ENCODE peak calls at places on chromosomes 1 and 21, in nine cellular contexts. A, Z, K, I, Q, M, V, D and S are unnamed samples. For H3K36me3, the result is how much of the 10 kb centered on the place peaks cover.

GRCh38 chr1:998905-999796 is 746 bp downstream of the HES4 start:
- DNase-seq in A (no peak), Z (no peak), K (no peak), I (peak), Q (no peak), M (no peak), V (no peak), D (peak), S (no peak)

GRCh38 chr1:34781071-34781843 is at the start of gene GJB3:
- DNase-seq in A (no peak), Z (no peak), K (no peak), I (peak), Q (no peak), M (no peak), V (no peak), D (peak), S (no peak)

GRCh38 chr1:64956241-64956640 is 10.1 kb downstream of the JAK1 start:
- DNase-seq in A (peak), Z (no peak), K (no peak), I (no peak), Q (no peak), M (no peak), V (no peak), D (no peak), S (no peak)

GRCh38 chr1:35768350-35769187 is 1.2 kb downstream of the CLSPN start:
- DNase-seq in A (no peak), Z (no peak), K (peak), I (no peak), Q (no peak), M (no peak), V (no peak), D (no peak), S (no peak)

GRCh38 chr1:200699871-200700270 is 30.2 kb upstream of the DDX59 start:
- DNase-seq in A (no peak), Z (no peak), K (no peak), I (no peak), Q (no peak), M (no peak), V (no peak), D (no peak), S (no peak)

GRCh38 chr1:221739018-221739676 is 2.7 kb downstream of the DUSP10 start:
- DNase-seq in A (no peak), Z (no peak), K (no peak), I (no peak), Q (no peak), M (no peak), V (no peak), D (peak), S (no peak)

GRCh38 chr1:81126989-81127571 is 673.7 kb upstream of the ADGRL2 start:
- DNase-seq in A (peak), Z (no peak), K (no peak), I (no peak), Q (no peak), M (no peak), V (no peak), D (no peak), S (no peak)

GRCh38 chr1:205542367-205542766 is 37.9 kb downstream of the CDK18 start:
- DNase-seq in A (no peak), Z (no peak), K (no peak), I (peak), Q (no peak), M (no peak), V (no peak), D (peak), S (no peak)

GRCh38 chr1:212488436-212489283 is 55.9 kb downstream of the NENF start:
- DNase-seq in A (peak), Z (no peak), K (peak), I (peak), Q (no peak), M (no peak), V (no peak), D (peak), S (no peak)

GRCh38 chr1:206739411-206740076 is 31.0 kb upstream of the IL19 start:
- DNase-seq in A (no peak), Z (no peak), K (no peak), I (no peak), Q (no peak), M (peak), V (no peak), D (no peak), S (peak)

GRCh38 chr1:180505732-180506335 is 3.5 kb upstream of the ACBD6 start:
- DNase-seq in A (no peak), Z (no peak), K (no peak), I (no peak), Q (no peak), M (no peak), V (no peak), D (no peak), S (no peak)

GRCh38 chr21:46557469-46557868 is 47.4 kb downstream of the S100B start:
- DNase-seq in A (no peak), Z (no peak), K (no peak), I (no peak), Q (no peak), M (no peak), V (no peak), D (no peak), S (no peak)

GRCh38 chr1:31239653-31240241 is at the start of gene NKAIN1:
- DNase-seq in A (peak), Z (no peak), K (no peak), I (no peak), Q (no peak), M (no peak), V (no peak), D (peak), S (no peak)

GRCh38 chr1:157274698-157275534 is 136.7 kb upstream of the ETV3 start:
- DNase-seq in A (peak), Z (no peak), K (no peak), I (no peak), Q (no peak), M (no peak), V (no peak), D (no peak), S (no peak)

GRCh38 chr1:28087614-28088167 is 719 bp downstream of the EYA3 start:
- DNase-seq in A (peak), Z (no peak), K (no peak), I (peak), Q (peak), M (peak), V (no peak), D (no peak), S (peak)

GRCh38 chr1:156714830-156715229 is 9.4 kb upstream of the CRABP2 start:
- DNase-seq in A (no peak), Z (no peak), K (no peak), I (no peak), Q (no peak), M (no peak), V (no peak), D (no peak), S (no peak)

GRCh38 chr1:40153073-40153770 is 8.0 kb upstream of the RLF start:
- DNase-seq in A (peak), Z (no peak), K (peak), I (peak), Q (peak), M (peak), V (no peak), D (no peak), S (no peak)

GRCh38 chr1:36464605-36465393 is 615 bp upstream of the MRPS15 start:
- DNase-seq in A (peak), Z (no peak), K (peak), I (no peak), Q (no peak), M (no peak), V (no peak), D (no peak), S (no peak)

GRCh38 chr1:46133181-46133658 is 791 bp upstream of the PIK3R3 start:
- DNase-seq in A (no peak), Z (peak), K (no peak), I (no peak), Q (no peak), M (no peak), V (no peak), D (no peak), S (no peak)

GRCh38 chr1:4657920-4658585 is 3.6 kb downstream of the AJAP1 start:
- DNase-seq in A (no peak), Z (no peak), K (no peak), I (no peak), Q (no peak), M (no peak), V (no peak), D (peak), S (no peak)

GRCh38 chr1:70685300-70686286 is 274.5 kb downstream of the CTH start:
- DNase-seq in A (peak), Z (no peak), K (peak), I (peak), Q (peak), M (peak), V (no peak), D (peak), S (peak)

GRCh38 chr1:197481101-197481500 is 213.0 kb downstream of the CRB1 start:
- DNase-seq in A (no peak), Z (no peak), K (no peak), I (no peak), Q (no peak), M (peak), V (no peak), D (no peak), S (peak)

GRCh38 chr1:210681158-210681557 is 352.5 kb downstream of the HHAT start:
- DNase-seq in A (no peak), Z (no peak), K (no peak), I (no peak), Q (no peak), M (no peak), V (no peak), D (no peak), S (no peak)

GRCh38 chr1:20486457-20487235 is 636 bp upstream of the CAMK2N1 start:
- DNase-seq in A (peak), Z (peak), K (no peak), I (peak), Q (peak), M (no peak), V (no peak), D (peak), S (no peak)

GRCh38 chr1:215599418-215599817 is 32.3 kb downstream of the KCTD3 start:
- DNase-seq in A (peak), Z (no peak), K (no peak), I (no peak), Q (no peak), M (no peak), V (no peak), D (no peak), S (no peak)

GRCh38 chr1:209884249-209884648 is 53.8 kb upstream of the SYT14 start:
- DNase-seq in A (peak), Z (no peak), K (no peak), I (no peak), Q (no peak), M (no peak), V (no peak), D (no peak), S (no peak)

GRCh38 chr1:190808035-190808434 is 330.4 kb upstream of the BRINP3 start:
- DNase-seq in A (no peak), Z (no peak), K (no peak), I (no peak), Q (no peak), M (no peak), V (no peak), D (no peak), S (no peak)

GRCh38 chr1:246404078-246404477 is 103.0 kb downstream of the SMYD3 start:
- DNase-seq in A (no peak), Z (no peak), K (no peak), I (no peak), Q (no peak), M (no peak), V (no peak), D (no peak), S (no peak)

GRCh38 chr1:8702121-8702520 is 115.3 kb downstream of the RERE start:
- DNase-seq in A (no peak), Z (peak), K (no peak), I (peak), Q (peak), M (peak), V (no peak), D (no peak), S (no peak)

GRCh38 chr1:184188091-184188490 is 136.6 kb downstream of the TSEN15 start:
- DNase-seq in A (no peak), Z (no peak), K (no peak), I (no peak), Q (no peak), M (no peak), V (no peak), D (no peak), S (no peak)

GRCh38 chr1:174788981-174789380 is 210.8 kb upstream of the CACYBP start:
- DNase-seq in A (peak), Z (no peak), K (no peak), I (no peak), Q (no peak), M (no peak), V (no peak), D (no peak), S (no peak)

GRCh38 chr1:185679220-185679619 is 55.0 kb upstream of the HMCN1 start:
- DNase-seq in A (peak), Z (no peak), K (no peak), I (no peak), Q (peak), M (no peak), V (no peak), D (no peak), S (no peak)

GRCh38 chr1:27436204-27437159 is 44.1 kb downstream of the GPR3 start:
- DNase-seq in A (peak), Z (no peak), K (peak), I (peak), Q (peak), M (peak), V (no peak), D (no peak), S (no peak)

GRCh38 chr1:17304827-17305177 is 3.2 kb upstream of the PADI4 start:
- DNase-seq in A (no peak), Z (no peak), K (no peak), I (no peak), Q (no peak), M (no peak), V (no peak), D (no peak), S (no peak)

GRCh38 chr1:17306407-17306806 is 1.6 kb upstream of the PADI4 start:
- DNase-seq in A (no peak), Z (no peak), K (no peak), I (no peak), Q (no peak), M (no peak), V (no peak), D (no peak), S (no peak)

GRCh38 chr1:17305576-17306095 is 2.4 kb upstream of the PADI4 start:
- DNase-seq in A (no peak), Z (no peak), K (no peak), I (no peak), Q (no peak), M (no peak), V (no peak), D (no peak), S (no peak)

GRCh38 chr1:17301767-17302166 is 6.2 kb upstream of the PADI4 start:
- DNase-seq in A (no peak), Z (no peak), K (no peak), I (no peak), Q (no peak), M (no peak), V (no peak), D (no peak), S (no peak)

DNA sequence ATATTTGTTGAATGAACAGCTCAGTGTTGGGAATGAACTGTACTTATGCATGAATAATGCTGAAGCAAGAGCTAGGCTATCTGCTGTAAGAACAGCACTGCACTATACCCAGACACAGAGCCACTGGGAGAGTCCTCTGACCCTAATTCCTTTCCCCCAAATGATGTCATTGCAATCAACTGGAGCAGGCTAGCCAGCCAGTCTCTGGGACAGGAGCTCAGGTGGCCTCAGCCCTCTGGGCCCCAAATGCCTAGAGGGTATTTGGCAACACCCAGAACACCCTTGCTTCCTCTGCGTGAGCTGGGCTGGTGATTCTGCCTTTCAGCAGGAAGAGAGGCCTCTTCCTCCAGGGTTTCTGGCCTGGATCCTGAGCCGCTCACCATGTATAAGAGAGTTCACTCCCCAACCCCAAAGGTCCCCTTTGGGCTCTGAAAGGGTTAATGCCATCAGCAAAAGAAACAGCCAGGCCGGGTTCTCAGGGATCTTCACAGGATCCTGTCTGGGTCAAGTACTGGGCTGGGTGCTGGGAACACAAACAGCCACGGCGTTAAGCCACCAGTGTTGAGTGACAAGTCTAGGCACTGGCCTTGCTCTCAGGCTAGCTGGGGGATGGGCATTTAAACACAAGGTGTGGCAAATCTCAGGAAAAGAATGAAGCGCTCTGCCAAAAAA is 3.7 kb upstream of the PADI4 start:
- DNase-seq in A (no peak), Z (no peak), K (no peak), I (no peak), Q (no peak), M (no peak), V (no peak), D (no peak), S (no peak)
- H3K27ac ChIP-seq in A (no peak), Z (no peak), K (no peak), I (no peak), Q (no peak), M (no peak), V (peak), D (no peak), S (no peak)

GRCh38 chr1:11836955-11837766 is 10.4 kb downstream of the NPPA start:
- DNase-seq in A (no peak), Z (no peak), K (no peak), I (no peak), Q (no peak), M (no peak), V (no peak), D (no peak), S (no peak)
- H3K36me3 ChIP-seq in A (under half), Z (under half), K (under half), I (under half), Q (under half), M (under half), V (half or more), D (half or more), S (under half)

DNA sequence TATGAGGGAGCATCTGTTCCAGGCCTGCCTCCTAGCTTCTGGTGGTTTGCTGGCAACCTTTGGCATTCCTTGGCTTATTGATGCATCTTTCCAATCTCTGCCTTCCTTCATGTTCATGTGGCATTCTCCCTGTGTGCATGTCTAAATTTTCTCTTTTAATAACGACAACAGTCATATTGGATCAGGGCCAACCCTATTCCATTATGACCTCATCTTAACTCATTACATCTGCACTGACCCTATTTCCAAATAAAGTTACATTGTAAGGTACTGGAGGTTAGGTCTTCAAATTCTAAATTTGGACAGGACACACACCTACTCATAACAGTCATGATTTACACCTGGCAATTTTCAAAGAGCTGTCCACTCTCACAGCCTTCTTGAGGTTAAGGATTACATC is 117.2 kb upstream of the FGGY start:
- DNase-seq in A (no peak), Z (no peak), K (no peak), I (no peak), Q (no peak), M (no peak), V (no peak), D (no peak), S (no peak)
- H3K27ac ChIP-seq in A (no peak), Z (peak), K (no peak), I (no peak), Q (no peak), M (no peak), V (no peak), D (no peak), S (no peak)

DNA sequence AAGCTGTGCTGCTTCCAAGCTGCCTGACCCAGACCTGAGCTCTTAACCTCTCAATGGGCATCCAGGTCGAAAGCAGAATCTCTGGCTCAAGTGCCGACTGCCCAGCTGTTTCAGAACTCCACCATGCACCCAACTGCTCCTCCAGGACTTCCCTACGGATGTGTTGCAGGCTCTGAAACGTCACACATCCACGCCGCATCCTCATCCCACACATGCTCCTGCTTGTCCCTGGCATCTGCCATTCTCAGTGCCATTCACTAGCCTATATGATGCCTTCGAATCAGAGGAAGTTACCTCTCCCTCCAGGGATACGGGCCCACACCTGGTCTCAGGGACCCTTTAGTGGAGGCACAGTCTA is 11.2 kb downstream of the PDZK1IP1 start:
- DNase-seq in A (no peak), Z (no peak), K (no peak), I (no peak), Q (no peak), M (no peak), V (no peak), D (no peak), S (no peak)
- H3K36me3 ChIP-seq in A (under half), Z (under half), K (under half), I (under half), Q (under half), M (under half), V (under half), D (under half), S (under half)

DNA sequence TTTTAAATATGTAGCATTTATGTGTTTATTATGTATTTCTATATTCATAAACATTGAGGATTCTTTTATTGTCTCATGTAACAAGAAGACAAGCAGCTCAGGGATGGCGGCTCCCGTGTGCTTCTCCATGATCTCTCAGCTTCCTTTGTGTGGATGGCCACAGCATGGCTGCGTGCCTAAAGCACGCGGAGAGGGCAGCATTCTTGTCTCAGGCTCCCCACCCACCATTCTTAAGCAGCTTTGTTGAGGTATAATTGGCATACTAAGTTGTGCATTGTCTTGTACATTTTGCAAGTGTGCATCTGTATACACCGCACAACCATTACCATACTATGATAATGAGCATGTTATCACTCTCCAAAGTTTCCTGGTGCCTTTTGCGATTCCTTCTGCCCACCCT is 81.6 kb downstream of the CAMTA1 start:
- DNase-seq in A (no peak), Z (no peak), K (no peak), I (no peak), Q (no peak), M (no peak), V (no peak), D (no peak), S (no peak)
- H3K27ac ChIP-seq in A (no peak), Z (no peak), K (no peak), I (no peak), Q (no peak), M (no peak), V (no peak), D (no peak), S (no peak)

GRCh38 chr1:6591222-6591621 is 11.4 kb downstream of the ZBTB48 start:
- DNase-seq in A (no peak), Z (no peak), K (no peak), I (no peak), Q (no peak), M (no peak), V (no peak), D (peak), S (no peak)
- H3K36me3 ChIP-seq in A (under half), Z (under half), K (under half), I (under half), Q (under half), M (under half), V (half or more), D (half or more), S (half or more)

GRCh38 chr1:228742535-228742934 is 7.3 kb downstream of the RHOU start:
- DNase-seq in A (no peak), Z (no peak), K (no peak), I (no peak), Q (no peak), M (no peak), V (no peak), D (no peak), S (no peak)
- H3K27ac ChIP-seq in A (no peak), Z (no peak), K (no peak), I (no peak), Q (no peak), M (no peak), V (no peak), D (no peak), S (no peak)